ENCODE peak calls at places on chromosomes 5 and 9, in five cellular contexts. One of them, this sample, is unnamed. For H3K27me3, the result is how much of the 10 kb centered on the place peaks cover.

GRCh38 chr9:18720691-18721090 is 246.7 kb downstream of the ADAMTSL1 start:
- DNase-seq in adrenal gland: peak
- DNase-seq in GM06990: no peak
- DNase-seq in PC-9: no peak
- DNase-seq in suprapubic skin: no peak
- DNase-seq in this sample: no peak

GRCh38 chr9:126472931-126473330 is 140.8 kb upstream of the LMX1B start:
- DNase-seq in adrenal gland: no peak
- DNase-seq in GM06990: no peak
- DNase-seq in PC-9: no peak
- DNase-seq in suprapubic skin: no peak
- DNase-seq in this sample: no peak

GRCh38 chr9:111851536-111851935 is 45.1 kb upstream of the UGCG start:
- DNase-seq in adrenal gland: peak
- DNase-seq in GM06990: no peak
- DNase-seq in PC-9: peak
- DNase-seq in suprapubic skin: no peak
- DNase-seq in this sample: no peak

GRCh38 chr9:33524431-33524947 is 438 bp downstream of the ANKRD18B start:
- DNase-seq in adrenal gland: no peak
- DNase-seq in GM06990: peak
- DNase-seq in PC-9: peak
- DNase-seq in suprapubic skin: no peak
- DNase-seq in this sample: no peak

GRCh38 chr5:176735383-176736265 is 74.7 kb upstream of the UNC5A start:
- DNase-seq in adrenal gland: no peak
- DNase-seq in GM06990: no peak
- DNase-seq in PC-9: no peak
- DNase-seq in suprapubic skin: peak
- DNase-seq in this sample: no peak

GRCh38 chr9:116547729-116548426 is 139.2 kb upstream of the TRIM32 start:
- DNase-seq in adrenal gland: peak
- DNase-seq in GM06990: no peak
- DNase-seq in PC-9: no peak
- DNase-seq in suprapubic skin: no peak
- DNase-seq in this sample: no peak

GRCh38 chr9:135090081-135090480 is 2.6 kb downstream of the OLFM1 start:
- DNase-seq in adrenal gland: no peak
- DNase-seq in GM06990: no peak
- DNase-seq in PC-9: no peak
- DNase-seq in suprapubic skin: no peak
- DNase-seq in this sample: no peak

GRCh38 chr9:16236882-16237281 is 633.6 kb downstream of the BNC2 start:
- DNase-seq in adrenal gland: no peak
- DNase-seq in GM06990: no peak
- DNase-seq in PC-9: no peak
- DNase-seq in suprapubic skin: no peak
- DNase-seq in this sample: peak

GRCh38 chr5:39427633-39428032 is 2.9 kb upstream of the DAB2 start:
- DNase-seq in adrenal gland: no peak
- DNase-seq in GM06990: no peak
- DNase-seq in PC-9: no peak
- DNase-seq in suprapubic skin: no peak
- DNase-seq in this sample: no peak

GRCh38 chr5:10629661-10630060 is 65.8 kb downstream of the ANKRD33B start:
- DNase-seq in adrenal gland: no peak
- DNase-seq in GM06990: no peak
- DNase-seq in PC-9: no peak
- DNase-seq in suprapubic skin: no peak
- DNase-seq in this sample: no peak

GRCh38 chr5:75286211-75286773 is 49.6 kb upstream of the ANKRD31 start:
- DNase-seq in adrenal gland: no peak
- DNase-seq in GM06990: no peak
- DNase-seq in PC-9: no peak
- DNase-seq in suprapubic skin: no peak
- DNase-seq in this sample: no peak

GRCh38 chr5:109411627-109412026 is 1.9 kb upstream of the PJA2 start:
- DNase-seq in adrenal gland: no peak
- DNase-seq in GM06990: peak
- DNase-seq in PC-9: no peak
- DNase-seq in suprapubic skin: no peak
- DNase-seq in this sample: peak

GRCh38 chr5:133338504-133339355 is 273.6 kb downstream of the FSTL4 start:
- DNase-seq in adrenal gland: no peak
- DNase-seq in GM06990: no peak
- DNase-seq in PC-9: no peak
- DNase-seq in suprapubic skin: no peak
- DNase-seq in this sample: no peak

GRCh38 chr5:14900661-14901461 is 29.3 kb upstream of the ANKH start:
- DNase-seq in adrenal gland: peak
- DNase-seq in GM06990: no peak
- DNase-seq in PC-9: no peak
- DNase-seq in suprapubic skin: no peak
- DNase-seq in this sample: peak

GRCh38 chr9:98357921-98358535 is 102.6 kb upstream of the TBC1D2 start:
- DNase-seq in adrenal gland: no peak
- DNase-seq in GM06990: no peak
- DNase-seq in PC-9: no peak
- DNase-seq in suprapubic skin: no peak
- DNase-seq in this sample: no peak

GRCh38 chr9:89360465-89360864 is 42.2 kb downstream of the SECISBP2 start:
- DNase-seq in adrenal gland: peak
- DNase-seq in GM06990: no peak
- DNase-seq in PC-9: no peak
- DNase-seq in suprapubic skin: no peak
- DNase-seq in this sample: no peak

GRCh38 chr5:98105651-98106050 is 667.8 kb upstream of the RGMB start:
- DNase-seq in adrenal gland: no peak
- DNase-seq in GM06990: no peak
- DNase-seq in PC-9: no peak
- DNase-seq in suprapubic skin: no peak
- DNase-seq in this sample: no peak

GRCh38 chr5:135186662-135187522 is 152.9 kb upstream of the PITX1 start:
- DNase-seq in adrenal gland: no peak
- DNase-seq in GM06990: no peak
- DNase-seq in PC-9: peak
- DNase-seq in suprapubic skin: no peak
- DNase-seq in this sample: no peak
- H3K4me3 ChIP-seq in adrenal gland: no peak
- H3K4me3 ChIP-seq in GM06990: no peak
- H3K4me3 ChIP-seq in PC-9: no peak
- H3K4me3 ChIP-seq in suprapubic skin: no peak
- H3K4me3 ChIP-seq in this sample: no peak

GRCh38 chr9:121651295-121652036 is at the start of gene DAB2IP:
- DNase-seq in adrenal gland: peak
- DNase-seq in GM06990: no peak
- DNase-seq in PC-9: peak
- DNase-seq in suprapubic skin: no peak
- DNase-seq in this sample: no peak
- TF ChIP-seq CTCF in adrenal gland: no peak
- TF ChIP-seq CTCF in GM06990: no peak
- TF ChIP-seq CTCF in PC-9: no peak
- TF ChIP-seq CTCF in suprapubic skin: no peak
- TF ChIP-seq CTCF in this sample: no peak

GRCh38 chr9:132234501-132235045 is 72.7 kb downstream of the NTNG2 start:
- DNase-seq in adrenal gland: no peak
- DNase-seq in GM06990: no peak
- DNase-seq in PC-9: no peak
- DNase-seq in suprapubic skin: no peak
- DNase-seq in this sample: no peak

GRCh38 chr9:132233138-132233537 is 71.3 kb downstream of the NTNG2 start:
- DNase-seq in adrenal gland: no peak
- DNase-seq in GM06990: no peak
- DNase-seq in PC-9: no peak
- DNase-seq in suprapubic skin: no peak
- DNase-seq in this sample: no peak

GRCh38 chr9:132235894-132236661 is 74.2 kb downstream of the NTNG2 start:
- DNase-seq in adrenal gland: peak
- DNase-seq in GM06990: peak
- DNase-seq in PC-9: peak
- DNase-seq in suprapubic skin: no peak
- DNase-seq in this sample: no peak

GRCh38 chr9:132236662-132237311 is 74.9 kb downstream of the NTNG2 start:
- DNase-seq in adrenal gland: no peak
- DNase-seq in GM06990: no peak
- DNase-seq in PC-9: no peak
- DNase-seq in suprapubic skin: no peak
- DNase-seq in this sample: no peak

DNA sequence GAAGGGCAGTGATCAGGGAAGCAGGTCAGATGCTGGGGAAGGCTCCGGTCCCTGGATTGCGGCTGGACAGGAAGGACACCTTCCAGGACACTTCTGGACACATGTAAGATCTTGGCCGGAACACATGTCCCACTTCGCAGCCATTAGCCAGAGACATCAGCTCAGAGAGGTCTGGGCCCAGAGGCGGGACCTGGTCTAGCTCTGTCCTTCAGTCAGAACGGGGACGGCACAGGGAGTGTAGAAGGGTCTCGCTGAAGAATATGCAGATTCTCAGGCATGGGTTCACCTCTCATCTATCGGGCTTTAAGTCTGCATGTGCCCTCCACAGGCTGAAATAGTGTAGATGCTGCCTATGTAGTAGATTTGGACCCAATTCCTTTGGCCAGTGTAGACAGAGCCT is 73.3 kb downstream of the NTNG2 start:
- DNase-seq in adrenal gland: no peak
- DNase-seq in GM06990: no peak
- DNase-seq in PC-9: no peak
- DNase-seq in suprapubic skin: no peak
- DNase-seq in this sample: no peak
- H3K27me3 ChIP-seq in adrenal gland: under half
- H3K27me3 ChIP-seq in GM06990: under half
- H3K27me3 ChIP-seq in PC-9: under half
- H3K27me3 ChIP-seq in suprapubic skin: under half
- H3K27me3 ChIP-seq in this sample: under half

DNA sequence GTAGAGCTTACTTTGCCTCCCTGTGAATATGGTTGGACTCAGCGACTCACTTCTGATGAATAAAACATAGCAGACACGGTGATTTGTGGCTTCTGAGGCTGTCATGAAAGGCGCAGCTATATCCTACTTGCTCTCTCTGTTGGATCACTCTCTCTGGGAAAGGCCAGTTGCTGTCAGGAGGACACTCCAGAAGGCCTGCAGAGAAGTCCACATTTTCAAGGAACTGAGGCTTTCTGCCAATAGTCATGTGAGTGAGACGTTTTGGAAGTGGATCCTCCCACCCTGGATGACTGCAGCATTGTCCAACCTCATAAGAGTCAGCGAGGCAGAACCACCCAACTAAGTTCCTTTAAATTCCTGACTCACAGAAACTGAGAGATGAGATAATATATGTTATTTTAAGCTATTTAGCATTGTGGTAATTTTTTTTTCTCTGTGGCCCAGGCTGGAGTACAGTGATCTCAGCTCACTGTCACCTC is 156.0 kb upstream of the MAST4 start:
- DNase-seq in adrenal gland: peak
- DNase-seq in GM06990: peak
- DNase-seq in PC-9: no peak
- DNase-seq in suprapubic skin: no peak
- DNase-seq in this sample: no peak
- H3K4me3 ChIP-seq in adrenal gland: no peak
- H3K4me3 ChIP-seq in GM06990: no peak
- H3K4me3 ChIP-seq in PC-9: no peak
- H3K4me3 ChIP-seq in suprapubic skin: no peak
- H3K4me3 ChIP-seq in this sample: no peak

DNA sequence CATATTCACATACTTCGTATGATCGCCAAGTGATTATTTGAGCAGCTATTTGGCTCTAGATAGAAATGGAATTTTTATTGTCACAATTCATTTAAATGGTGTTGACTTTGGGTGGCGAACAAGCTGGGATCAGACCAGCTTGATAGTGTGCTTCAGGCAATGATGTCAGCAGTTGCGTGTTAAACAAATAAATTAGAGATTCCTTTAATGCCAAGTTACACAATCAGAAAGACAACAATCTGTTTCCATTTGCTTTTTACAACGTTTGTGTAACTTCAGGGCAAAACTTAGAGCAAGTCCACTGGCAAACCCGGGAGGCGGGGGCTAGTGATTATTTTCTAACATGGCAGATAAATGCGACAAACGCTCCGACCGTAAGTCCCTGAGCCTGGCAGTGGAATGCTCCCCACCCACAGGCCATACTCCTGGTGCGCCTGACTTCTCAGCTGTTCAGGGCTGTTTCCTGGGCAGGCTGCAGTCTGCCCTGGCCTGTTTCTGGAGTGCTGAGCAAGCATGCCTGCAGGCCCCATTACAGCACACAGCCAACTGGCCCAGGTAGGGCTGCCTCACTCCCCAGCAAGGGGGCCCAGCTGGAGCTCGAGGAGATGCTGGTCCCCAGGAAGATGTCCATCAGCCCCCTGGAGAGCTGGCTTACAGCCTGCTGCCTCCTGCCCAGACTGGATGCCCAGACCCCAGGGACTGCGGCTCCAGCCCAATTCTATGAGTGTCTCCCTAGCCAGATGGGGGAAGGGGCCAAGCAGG is 88.7 kb downstream of the BASP1 start:
- DNase-seq in adrenal gland: no peak
- DNase-seq in GM06990: no peak
- DNase-seq in PC-9: peak
- DNase-seq in suprapubic skin: no peak
- DNase-seq in this sample: peak
- TF ChIP-seq CTCF in adrenal gland: no peak
- TF ChIP-seq CTCF in GM06990: no peak
- TF ChIP-seq CTCF in PC-9: no peak
- TF ChIP-seq CTCF in suprapubic skin: no peak
- TF ChIP-seq CTCF in this sample: no peak

GRCh38 chr9:138025417-138025816 is 147.8 kb downstream of the CACNA1B start:
- DNase-seq in adrenal gland: no peak
- DNase-seq in GM06990: no peak
- DNase-seq in PC-9: no peak
- DNase-seq in suprapubic skin: peak
- DNase-seq in this sample: no peak
- H3K27me3 ChIP-seq in adrenal gland: under half
- H3K27me3 ChIP-seq in GM06990: under half
- H3K27me3 ChIP-seq in PC-9: under half
- H3K27me3 ChIP-seq in suprapubic skin: half or more
- H3K27me3 ChIP-seq in this sample: under half

GRCh38 chr5:149632311-149633251 is 51.3 kb downstream of the ARHGEF37 start:
- DNase-seq in adrenal gland: no peak
- DNase-seq in GM06990: no peak
- DNase-seq in PC-9: peak
- DNase-seq in suprapubic skin: peak
- DNase-seq in this sample: no peak
- H3K4me3 ChIP-seq in adrenal gland: no peak
- H3K4me3 ChIP-seq in GM06990: no peak
- H3K4me3 ChIP-seq in PC-9: no peak
- H3K4me3 ChIP-seq in suprapubic skin: no peak
- H3K4me3 ChIP-seq in this sample: no peak

DNA sequence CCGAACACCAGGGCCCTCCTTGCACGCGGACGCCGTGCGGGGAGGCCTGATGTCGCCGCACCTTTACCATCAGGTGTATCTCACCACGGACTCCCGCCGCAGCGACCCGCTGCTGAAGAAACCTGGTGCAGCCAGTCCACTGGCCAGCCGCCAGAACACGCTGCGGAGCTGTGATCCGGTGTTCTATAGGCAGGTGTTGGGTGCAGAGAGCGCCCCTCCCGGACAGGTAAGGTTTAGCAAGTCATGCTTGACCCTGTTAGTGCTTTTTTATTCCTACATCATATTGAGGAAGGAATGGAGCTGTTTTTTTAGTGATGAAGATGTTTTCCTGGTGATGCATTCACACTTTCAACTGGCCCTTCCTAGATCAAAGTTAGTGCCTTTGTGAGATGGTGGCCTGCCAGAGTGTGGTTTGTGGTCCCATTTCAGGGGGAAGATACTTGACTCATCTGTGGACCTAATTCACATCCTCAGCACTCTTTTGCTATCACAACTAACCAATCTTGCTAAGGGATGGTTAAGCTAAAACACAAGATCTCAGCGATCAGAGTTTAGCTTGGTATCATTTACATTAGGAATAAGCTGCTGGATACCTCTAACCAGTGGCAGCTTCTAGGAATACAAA is 2.7 kb downstream of the PCDHGC3 start:
- DNase-seq in adrenal gland: no peak
- DNase-seq in GM06990: no peak
- DNase-seq in PC-9: peak
- DNase-seq in suprapubic skin: no peak
- DNase-seq in this sample: no peak
- TF ChIP-seq CTCF in adrenal gland: no peak
- TF ChIP-seq CTCF in GM06990: peak
- TF ChIP-seq CTCF in PC-9: peak
- TF ChIP-seq CTCF in suprapubic skin: no peak
- TF ChIP-seq CTCF in this sample: peak